ENCODE peak calls at places on chromosomes 13 and 19, in eight cellular contexts. Y is PC-3; O is IMR-90; X is stimulated activated CD8-positive, alpha-beta memory T cell treated with anti-CD3 and anti-CD28 coated beads, Interleukin-7, amount 100 ng/mL, for 1 hour; R is posterior vena cava; S is T-helper 1 cell; P is kidney epithelial cell; L is cortex of kidney. Q is an unnamed sample.

GRCh38 chr19:15672580-15673175 is at the start of gene CYP4F12:
- DNase-seq in Y (peak), O (no peak), X (no peak), R (peak), S (no peak), P (no peak), L (no peak), Q (peak)

GRCh38 chr13:98410591-98410990 is 166.3 kb downstream of the STK24 start:
- DNase-seq in Y (no peak), O (no peak), X (no peak), R (no peak), S (no peak), P (no peak), L (no peak), Q (no peak)

GRCh38 chr19:19381007-19381926 is 24.2 kb upstream of the GATAD2A start:
- DNase-seq in Y (peak), O (no peak), X (no peak), R (no peak), S (no peak), P (no peak), L (no peak), Q (no peak)

GRCh38 chr19:45677351-45678230 is 9.6 kb downstream of the GIPR start:
- DNase-seq in Y (peak), O (peak), X (peak), R (peak), S (peak), P (peak), L (no peak), Q (peak)

GRCh38 chr19:14826006-14826405 is 9.0 kb downstream of the OR7A5 start:
- DNase-seq in Y (peak), O (no peak), X (no peak), R (no peak), S (no peak), P (no peak), L (no peak), Q (no peak)

GRCh38 chr19:35253316-35254286 is 4.8 kb downstream of the LSR start:
- DNase-seq in Y (no peak), O (no peak), X (no peak), R (peak), S (no peak), P (no peak), L (no peak), Q (no peak)

GRCh38 chr19:35845215-35846037 is 6.9 kb downstream of the NPHS1 start:
- DNase-seq in Y (peak), O (no peak), X (no peak), R (peak), S (no peak), P (no peak), L (no peak), Q (no peak)

GRCh38 chr13:83780201-83780600 is 102.1 kb downstream of the SLITRK1 start:
- DNase-seq in Y (peak), O (peak), X (no peak), R (no peak), S (no peak), P (no peak), L (no peak), Q (peak)

GRCh38 chr13:19984430-19985218 is 26.1 kb downstream of the ZMYM2 start:
- DNase-seq in Y (peak), O (peak), X (no peak), R (no peak), S (no peak), P (peak), L (no peak), Q (peak)

GRCh38 chr19:55247621-55248099 is 11.2 kb downstream of the PPP6R1 start:
- DNase-seq in Y (peak), O (no peak), X (no peak), R (no peak), S (no peak), P (peak), L (no peak), Q (peak)

GRCh38 chr19:47095707-47096704 is 17.6 kb downstream of the ZC3H4 start:
- DNase-seq in Y (peak), O (no peak), X (no peak), R (no peak), S (no peak), P (no peak), L (no peak), Q (peak)

GRCh38 chr19:36688058-36688457 is 646 bp downstream of the ZNF567 start:
- DNase-seq in Y (no peak), O (no peak), X (no peak), R (no peak), S (no peak), P (no peak), L (no peak), Q (no peak)

GRCh38 chr19:42568006-42568405 is 26.7 kb downstream of the CEACAM8 start:
- DNase-seq in Y (no peak), O (no peak), X (no peak), R (no peak), S (no peak), P (no peak), L (no peak), Q (no peak)